ENCODE peak calls at places on chromosome 10, in six cellular contexts. D is HepG2, C is K562, N is GM12892, O is SK-N-SH, H is H1. I is an unnamed sample.

GRCh38 chr10:49397036-49397999 is 1.4 kb upstream of the DRGX start:
- DNase-seq in H (peak; percentile 77), D (no peak), C (no peak), N (no peak), O (peak; percentile 82), I (no peak)

GRCh38 chr10:132185601-132186487 is 904 bp upstream of the DPYSL4 start:
- DNase-seq in D (no peak), O (no peak), H (peak; percentile 70), C (peak; percentile 38), N (no peak), I (no peak)

GRCh38 chr10:35555962-35556930 is 48.9 kb upstream of the GJD4 start:
- DNase-seq in H (no peak), C (no peak), O (no peak), N (no peak), D (no peak), I (no peak)

GRCh38 chr10:119812684-119813083 is 60.0 kb downstream of the MCMBP start:
- DNase-seq in C (no peak), N (no peak), O (no peak), D (no peak), H (no peak), I (no peak)

GRCh38 chr10:71821909-71822763 is 28.9 kb downstream of the PSAP start:
- DNase-seq in H (no peak), N (no peak), C (no peak), O (no peak), D (no peak), I (no peak)

GRCh38 chr10:119667562-119668328 is 16.6 kb downstream of the BAG3 start:
- DNase-seq in D (peak; percentile 68), H (no peak), N (no peak), O (peak; percentile 46), C (peak; percentile 74), I (no peak)

GRCh38 chr10:99403674-99404073 is 26.8 kb downstream of the GOT1 start:
- DNase-seq in D (no peak), C (no peak), H (no peak), O (no peak), N (no peak), I (no peak)

GRCh38 chr10:73991846-73992245 is 6.1 kb upstream of the VCL start:
- DNase-seq in D (no peak), O (no peak), C (peak; percentile 92), N (peak; percentile 48), H (peak; percentile 13), I (peak; percentile 46)

GRCh38 chr10:78579995-78580394 is 488.8 kb upstream of the ZMIZ1 start:
- DNase-seq in H (no peak), C (no peak), O (peak; percentile 52), D (peak; percentile 30), N (no peak), I (no peak)

GRCh38 chr10:5349362-5349761 is 15.4 kb upstream of the UCN3 start:
- DNase-seq in O (no peak), C (no peak), D (no peak), N (no peak), H (no peak), I (no peak)

GRCh38 chr10:130382031-130382430 is 245.8 kb downstream of the GLRX3 start:
- DNase-seq in D (no peak), N (no peak), O (no peak), C (no peak), H (no peak), I (no peak)

GRCh38 chr10:72954596-72955569 is at the start of gene PLA2G12B:
- DNase-seq in H (no peak), O (peak; percentile 38), N (no peak), C (peak; percentile 27), D (peak; percentile 65), I (no peak)

GRCh38 chr10:131651674-131652093 is 249.1 kb upstream of the PPP2R2D start:
- DNase-seq in H (peak; percentile 73), O (peak; percentile 74), C (no peak), D (no peak), N (no peak), I (no peak)

GRCh38 chr10:117137911-117138642 is at the start of gene VAX1:
- DNase-seq in C (no peak), H (peak; percentile 76), N (no peak), O (peak; percentile 75), D (no peak), I (no peak)

GRCh38 chr10:45420453-45421192 is 46.6 kb downstream of the ALOX5 start:
- DNase-seq in D (no peak), O (no peak), H (no peak), N (no peak), C (no peak), I (peak; percentile 53)

GRCh38 chr10:24891823-24892222 is 60.6 kb downstream of the PRTFDC1 start:
- DNase-seq in D (no peak), H (no peak), O (peak; percentile 17), C (no peak), N (no peak), I (no peak)

GRCh38 chr10:118457824-118458428 is 115.8 kb upstream of the FAM204A start:
- DNase-seq in H (no peak), O (no peak), C (no peak), N (no peak), D (peak; percentile 12), I (no peak)

GRCh38 chr10:75978213-75978612 is 546.8 kb downstream of the LRMDA start:
- DNase-seq in C (no peak), N (no peak), H (no peak), O (no peak), D (no peak), I (no peak)

GRCh38 chr10:49365675-49366415 is 30.0 kb downstream of the DRGX start:
- DNase-seq in H (peak; percentile 45), C (peak; percentile 21), O (no peak), N (no peak), D (no peak), I (no peak)

GRCh38 chr10:132515811-132516726 is 21.5 kb upstream of the INPP5A start:
- DNase-seq in N (no peak), C (no peak), O (no peak), H (no peak), D (no peak), I (no peak)

GRCh38 chr10:35352508-35352907 is 16.2 kb downstream of the CCNY start:
- DNase-seq in H (no peak), D (no peak), N (no peak), O (no peak), C (no peak), I (no peak)

GRCh38 chr10:14953452-14954000 is 370 bp downstream of the DCLRE1C start:
- DNase-seq in H (no peak), C (peak; percentile 63), D (no peak), O (peak; percentile 76), N (peak; percentile 31), I (peak; percentile 17)

GRCh38 chr10:1544209-1544673 is 193.1 kb downstream of the ADARB2 start:
- DNase-seq in N (no peak), C (no peak), O (no peak), D (no peak), H (no peak), I (no peak)

GRCh38 chr10:103929396-103929921 is 11.5 kb upstream of the STN1 start:
- DNase-seq in H (no peak), D (no peak), C (no peak), N (no peak), O (no peak), I (no peak)

GRCh38 chr10:75108684-75109458 is 2.6 kb upstream of the SAMD8 start:
- DNase-seq in N (no peak), D (peak; percentile 58), H (peak; percentile 86), O (peak; percentile 83), C (peak; percentile 96), I (no peak)

GRCh38 chr10:21194510-21194993 is 297.4 kb upstream of the NEBL start:
- DNase-seq in C (peak; percentile 54), N (no peak), H (no peak), O (peak; percentile 34), D (peak; percentile 31), I (no peak)

GRCh38 chr10:119281581-119282071 is 74.3 kb downstream of the GRK5 start:
- DNase-seq in N (no peak), C (no peak), D (no peak), O (peak; percentile 90), H (no peak), I (no peak)

GRCh38 chr10:102504976-102505300 is 1.2 kb downstream of the SUFU start:
- DNase-seq in H (no peak), D (no peak), C (no peak), N (no peak), O (no peak), I (no peak)

GRCh38 chr10:60260321-60260720 is 129.4 kb downstream of the ANK3 start:
- DNase-seq in D (no peak), C (no peak), N (no peak), H (no peak), O (no peak), I (no peak)

GRCh38 chr10:60258429-60258797 is 131.3 kb downstream of the ANK3 start:
- DNase-seq in D (no peak), H (no peak), O (no peak), N (no peak), C (no peak), I (no peak)

GRCh38 chr10:60254776-60255175 is 134.9 kb downstream of the ANK3 start:
- DNase-seq in O (no peak), N (no peak), D (no peak), H (no peak), C (no peak), I (no peak)

GRCh38 chr10:60253490-60253889 is 136.2 kb downstream of the ANK3 start:
- DNase-seq in D (no peak), O (no peak), H (no peak), C (no peak), N (no peak), I (no peak)

GRCh38 chr10:60257767-60258428 is 131.8 kb downstream of the ANK3 start:
- DNase-seq in C (no peak), H (no peak), N (no peak), D (no peak), O (no peak), I (no peak)
- TF ChIP-seq TAF1 in C (no peak), H (no peak), N (no peak), D (no peak), O (no peak), I (no peak)

GRCh38 chr10:22988581-22989360 is 60.9 kb downstream of the ARMC3 start:
- DNase-seq in H (peak; percentile 56), O (peak; percentile 72), D (peak; percentile 34), N (no peak), C (peak; percentile 81), I (peak; percentile 29)
- TF ChIP-seq POLR2AphosphoS5 in H (no peak), O (no peak), D (no peak), N (no peak), C (no peak), I (no peak)

DNA sequence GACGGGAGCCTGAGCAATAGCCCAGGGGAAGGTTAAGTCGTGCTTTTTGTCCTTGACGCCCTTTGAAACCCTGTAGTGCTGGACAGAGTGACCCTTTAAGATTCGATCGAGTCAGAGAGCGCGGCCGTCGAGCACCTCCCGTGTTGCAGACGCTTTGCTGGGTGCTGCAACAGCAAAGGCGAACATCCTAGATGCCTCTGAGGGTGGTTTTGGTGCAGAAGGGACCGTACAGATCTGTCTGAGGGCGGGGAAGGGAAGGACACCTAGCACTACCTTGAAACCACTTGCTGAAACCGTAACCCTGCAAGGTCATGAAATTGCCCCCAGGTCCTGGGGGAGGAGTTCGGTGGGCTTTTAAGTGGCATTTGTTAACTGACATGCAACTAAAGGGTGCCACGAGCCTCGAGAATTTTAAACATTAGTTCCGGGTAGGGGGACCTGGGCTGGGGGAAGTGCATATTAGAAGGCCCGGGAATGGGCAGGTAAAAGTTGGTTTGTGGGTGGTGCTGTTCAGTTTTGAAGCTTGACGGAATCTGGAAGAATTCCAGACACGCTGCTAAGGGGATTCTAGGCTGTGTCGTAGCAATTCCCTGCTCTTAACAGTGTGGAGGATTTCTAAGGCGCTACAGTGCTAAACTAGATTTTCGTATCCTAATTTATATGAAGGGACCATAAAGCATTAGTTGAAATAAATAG is 811 bp downstream of the ATP5F1C start:
- DNase-seq in C (peak; percentile 57), N (no peak), H (no peak), D (peak; percentile 28), O (peak; percentile 34), I (no peak)
- TF ChIP-seq TAF1 in C (no peak), N (no peak), H (no peak), D (no peak), O (no peak), I (no peak)

GRCh38 chr10:29730969-29731368 is 96.2 kb upstream of the SVIL start:
- DNase-seq in N (no peak), C (no peak), D (no peak), H (no peak), O (no peak), I (no peak)
- TF ChIP-seq POLR2AphosphoS5 in N (no peak), C (no peak), D (no peak), H (no peak), O (no peak), I (no peak)